ENCODE peak calls at places on chromosomes 13 and 19, in six cellular contexts. One of them, this sample, is unnamed.

GRCh38 chr19:11159598-11160001 is 4.0 kb upstream of the SPC24 start:
- DNase-seq in T-cell: no peak
- DNase-seq in SK-MEL-5: no peak
- DNase-seq in amniotic epithelial cell: peak
- DNase-seq in activated CD8-positive, alpha-beta memory T cell treated with anti-CD3 and anti-CD28 coated beads for 4 hours: no peak
- DNase-seq in left ventricle myocardium inferior: no peak
- DNase-seq in this sample: no peak

GRCh38 chr19:47609885-47610545 is 1.1 kb downstream of the BICRA start:
- DNase-seq in T-cell: peak
- DNase-seq in SK-MEL-5: no peak
- DNase-seq in amniotic epithelial cell: peak
- DNase-seq in activated CD8-positive, alpha-beta memory T cell treated with anti-CD3 and anti-CD28 coated beads for 4 hours: no peak
- DNase-seq in left ventricle myocardium inferior: peak
- DNase-seq in this sample: no peak

GRCh38 chr19:47228168-47228936 is 2.6 kb downstream of the BBC3 start:
- DNase-seq in T-cell: no peak
- DNase-seq in SK-MEL-5: peak
- DNase-seq in amniotic epithelial cell: no peak
- DNase-seq in activated CD8-positive, alpha-beta memory T cell treated with anti-CD3 and anti-CD28 coated beads for 4 hours: no peak
- DNase-seq in left ventricle myocardium inferior: peak
- DNase-seq in this sample: no peak

GRCh38 chr13:113758651-113759524 is at the start of gene TMEM255B:
- DNase-seq in T-cell: peak
- DNase-seq in SK-MEL-5: peak
- DNase-seq in amniotic epithelial cell: peak
- DNase-seq in activated CD8-positive, alpha-beta memory T cell treated with anti-CD3 and anti-CD28 coated beads for 4 hours: peak
- DNase-seq in left ventricle myocardium inferior: peak
- DNase-seq in this sample: no peak

GRCh38 chr19:28502879-28503734 is 709.8 kb downstream of the UQCRFS1 start:
- DNase-seq in T-cell: no peak
- DNase-seq in SK-MEL-5: no peak
- DNase-seq in amniotic epithelial cell: no peak
- DNase-seq in activated CD8-positive, alpha-beta memory T cell treated with anti-CD3 and anti-CD28 coated beads for 4 hours: no peak
- DNase-seq in left ventricle myocardium inferior: no peak
- DNase-seq in this sample: no peak

GRCh38 chr19:37304190-37304883 is 66.6 kb upstream of the ZNF527 start:
- DNase-seq in T-cell: no peak
- DNase-seq in SK-MEL-5: no peak
- DNase-seq in amniotic epithelial cell: no peak
- DNase-seq in activated CD8-positive, alpha-beta memory T cell treated with anti-CD3 and anti-CD28 coated beads for 4 hours: no peak
- DNase-seq in left ventricle myocardium inferior: peak
- DNase-seq in this sample: no peak

GRCh38 chr13:42722883-42723539 is 58.4 kb upstream of the FAM216B start:
- DNase-seq in T-cell: no peak
- DNase-seq in SK-MEL-5: no peak
- DNase-seq in amniotic epithelial cell: no peak
- DNase-seq in activated CD8-positive, alpha-beta memory T cell treated with anti-CD3 and anti-CD28 coated beads for 4 hours: no peak
- DNase-seq in left ventricle myocardium inferior: no peak
- DNase-seq in this sample: no peak

GRCh38 chr19:51380379-51380778 is 7.4 kb downstream of the LIM2 start:
- DNase-seq in T-cell: no peak
- DNase-seq in SK-MEL-5: no peak
- DNase-seq in amniotic epithelial cell: no peak
- DNase-seq in activated CD8-positive, alpha-beta memory T cell treated with anti-CD3 and anti-CD28 coated beads for 4 hours: no peak
- DNase-seq in left ventricle myocardium inferior: no peak
- DNase-seq in this sample: no peak

GRCh38 chr13:20425819-20426219 is 99.8 kb downstream of the CRYL1 start:
- DNase-seq in T-cell: no peak
- DNase-seq in SK-MEL-5: no peak
- DNase-seq in amniotic epithelial cell: no peak
- DNase-seq in activated CD8-positive, alpha-beta memory T cell treated with anti-CD3 and anti-CD28 coated beads for 4 hours: no peak
- DNase-seq in left ventricle myocardium inferior: no peak
- DNase-seq in this sample: no peak

GRCh38 chr13:23752111-23753001 is 136.8 kb downstream of the MIPEP start:
- DNase-seq in T-cell: no peak
- DNase-seq in SK-MEL-5: no peak
- DNase-seq in amniotic epithelial cell: no peak
- DNase-seq in activated CD8-positive, alpha-beta memory T cell treated with anti-CD3 and anti-CD28 coated beads for 4 hours: no peak
- DNase-seq in left ventricle myocardium inferior: no peak
- DNase-seq in this sample: no peak

GRCh38 chr19:43674630-43674982 is 4.6 kb upstream of the PLAUR start:
- DNase-seq in T-cell: no peak
- DNase-seq in SK-MEL-5: no peak
- DNase-seq in amniotic epithelial cell: peak
- DNase-seq in activated CD8-positive, alpha-beta memory T cell treated with anti-CD3 and anti-CD28 coated beads for 4 hours: no peak
- DNase-seq in left ventricle myocardium inferior: no peak
- DNase-seq in this sample: no peak

GRCh38 chr19:55158848-55159793 is 1.6 kb upstream of the TNNI3 start:
- DNase-seq in T-cell: no peak
- DNase-seq in SK-MEL-5: no peak
- DNase-seq in amniotic epithelial cell: peak
- DNase-seq in activated CD8-positive, alpha-beta memory T cell treated with anti-CD3 and anti-CD28 coated beads for 4 hours: no peak
- DNase-seq in left ventricle myocardium inferior: peak
- DNase-seq in this sample: no peak

GRCh38 chr19:3162418-3163229 is 15.9 kb upstream of the S1PR4 start:
- DNase-seq in T-cell: no peak
- DNase-seq in SK-MEL-5: peak
- DNase-seq in amniotic epithelial cell: peak
- DNase-seq in activated CD8-positive, alpha-beta memory T cell treated with anti-CD3 and anti-CD28 coated beads for 4 hours: no peak
- DNase-seq in left ventricle myocardium inferior: no peak
- DNase-seq in this sample: no peak

GRCh38 chr19:2983351-2984195 is 6.2 kb downstream of the TLE6 start:
- DNase-seq in T-cell: no peak
- DNase-seq in SK-MEL-5: no peak
- DNase-seq in amniotic epithelial cell: peak
- DNase-seq in activated CD8-positive, alpha-beta memory T cell treated with anti-CD3 and anti-CD28 coated beads for 4 hours: no peak
- DNase-seq in left ventricle myocardium inferior: peak
- DNase-seq in this sample: peak

GRCh38 chr13:112713517-112714253 is 23.8 kb downstream of the ATP11A start:
- DNase-seq in T-cell: no peak
- DNase-seq in SK-MEL-5: no peak
- DNase-seq in amniotic epithelial cell: peak
- DNase-seq in activated CD8-positive, alpha-beta memory T cell treated with anti-CD3 and anti-CD28 coated beads for 4 hours: no peak
- DNase-seq in left ventricle myocardium inferior: no peak
- DNase-seq in this sample: no peak

GRCh38 chr19:41597600-41598041 is 21.7 kb downstream of the CEACAM21 start:
- DNase-seq in T-cell: peak
- DNase-seq in SK-MEL-5: peak
- DNase-seq in amniotic epithelial cell: peak
- DNase-seq in activated CD8-positive, alpha-beta memory T cell treated with anti-CD3 and anti-CD28 coated beads for 4 hours: peak
- DNase-seq in left ventricle myocardium inferior: peak
- DNase-seq in this sample: peak

GRCh38 chr13:38045278-38046048 is 175.9 kb upstream of the TRPC4 start:
- DNase-seq in T-cell: no peak
- DNase-seq in SK-MEL-5: peak
- DNase-seq in amniotic epithelial cell: peak
- DNase-seq in activated CD8-positive, alpha-beta memory T cell treated with anti-CD3 and anti-CD28 coated beads for 4 hours: no peak
- DNase-seq in left ventricle myocardium inferior: no peak
- DNase-seq in this sample: no peak

GRCh38 chr13:46577656-46578589 is 25.0 kb downstream of the LRCH1 start:
- DNase-seq in T-cell: no peak
- DNase-seq in SK-MEL-5: peak
- DNase-seq in amniotic epithelial cell: no peak
- DNase-seq in activated CD8-positive, alpha-beta memory T cell treated with anti-CD3 and anti-CD28 coated beads for 4 hours: no peak
- DNase-seq in left ventricle myocardium inferior: no peak
- DNase-seq in this sample: no peak

GRCh38 chr19:41355802-41356201 is 2.1 kb upstream of the TGFB1 start:
- DNase-seq in T-cell: no peak
- DNase-seq in SK-MEL-5: no peak
- DNase-seq in amniotic epithelial cell: no peak
- DNase-seq in activated CD8-positive, alpha-beta memory T cell treated with anti-CD3 and anti-CD28 coated beads for 4 hours: no peak
- DNase-seq in left ventricle myocardium inferior: peak
- DNase-seq in this sample: no peak

GRCh38 chr19:30799854-30800755 is 427.9 kb downstream of the ZNF536 start:
- DNase-seq in T-cell: no peak
- DNase-seq in SK-MEL-5: peak
- DNase-seq in amniotic epithelial cell: no peak
- DNase-seq in activated CD8-positive, alpha-beta memory T cell treated with anti-CD3 and anti-CD28 coated beads for 4 hours: no peak
- DNase-seq in left ventricle myocardium inferior: peak
- DNase-seq in this sample: no peak

GRCh38 chr19:49624967-49625910 is 14.7 kb downstream of the RRAS start:
- DNase-seq in T-cell: no peak
- DNase-seq in SK-MEL-5: no peak
- DNase-seq in amniotic epithelial cell: no peak
- DNase-seq in activated CD8-positive, alpha-beta memory T cell treated with anti-CD3 and anti-CD28 coated beads for 4 hours: no peak
- DNase-seq in left ventricle myocardium inferior: no peak
- DNase-seq in this sample: no peak

GRCh38 chr19:38061294-38061693 is 154.3 kb downstream of the SIPA1L3 start:
- DNase-seq in T-cell: no peak
- DNase-seq in SK-MEL-5: no peak
- DNase-seq in amniotic epithelial cell: peak
- DNase-seq in activated CD8-positive, alpha-beta memory T cell treated with anti-CD3 and anti-CD28 coated beads for 4 hours: no peak
- DNase-seq in left ventricle myocardium inferior: no peak
- DNase-seq in this sample: peak

GRCh38 chr19:2578391-2578826 is 102.5 kb downstream of the GADD45B start:
- DNase-seq in T-cell: no peak
- DNase-seq in SK-MEL-5: no peak
- DNase-seq in amniotic epithelial cell: peak
- DNase-seq in activated CD8-positive, alpha-beta memory T cell treated with anti-CD3 and anti-CD28 coated beads for 4 hours: no peak
- DNase-seq in left ventricle myocardium inferior: peak
- DNase-seq in this sample: peak

GRCh38 chr19:46863818-46864629 is 3.2 kb downstream of the ARHGAP35 start:
- DNase-seq in T-cell: no peak
- DNase-seq in SK-MEL-5: no peak
- DNase-seq in amniotic epithelial cell: peak
- DNase-seq in activated CD8-positive, alpha-beta memory T cell treated with anti-CD3 and anti-CD28 coated beads for 4 hours: no peak
- DNase-seq in left ventricle myocardium inferior: no peak
- DNase-seq in this sample: peak

GRCh38 chr19:49490287-49491029 is 3.0 kb downstream of the RPL13A start:
- DNase-seq in T-cell: no peak
- DNase-seq in SK-MEL-5: no peak
- DNase-seq in amniotic epithelial cell: no peak
- DNase-seq in activated CD8-positive, alpha-beta memory T cell treated with anti-CD3 and anti-CD28 coated beads for 4 hours: no peak
- DNase-seq in left ventricle myocardium inferior: no peak
- DNase-seq in this sample: no peak

GRCh38 chr13:20492641-20493040 is 33.0 kb downstream of the CRYL1 start:
- DNase-seq in T-cell: peak
- DNase-seq in SK-MEL-5: peak
- DNase-seq in amniotic epithelial cell: peak
- DNase-seq in activated CD8-positive, alpha-beta memory T cell treated with anti-CD3 and anti-CD28 coated beads for 4 hours: no peak
- DNase-seq in left ventricle myocardium inferior: no peak
- DNase-seq in this sample: no peak

GRCh38 chr13:105814902-105815250 is 720.6 kb downstream of the EFNB2 start:
- DNase-seq in T-cell: no peak
- DNase-seq in SK-MEL-5: no peak
- DNase-seq in amniotic epithelial cell: no peak
- DNase-seq in activated CD8-positive, alpha-beta memory T cell treated with anti-CD3 and anti-CD28 coated beads for 4 hours: no peak
- DNase-seq in left ventricle myocardium inferior: no peak
- DNase-seq in this sample: no peak

GRCh38 chr13:39961036-39961435 is 305.6 kb downstream of the COG6 start:
- DNase-seq in T-cell: no peak
- DNase-seq in SK-MEL-5: peak
- DNase-seq in amniotic epithelial cell: no peak
- DNase-seq in activated CD8-positive, alpha-beta memory T cell treated with anti-CD3 and anti-CD28 coated beads for 4 hours: no peak
- DNase-seq in left ventricle myocardium inferior: no peak
- DNase-seq in this sample: no peak

GRCh38 chr13:86000546-86000945 is 201.3 kb upstream of the SLITRK6 start:
- DNase-seq in T-cell: no peak
- DNase-seq in SK-MEL-5: no peak
- DNase-seq in amniotic epithelial cell: no peak
- DNase-seq in activated CD8-positive, alpha-beta memory T cell treated with anti-CD3 and anti-CD28 coated beads for 4 hours: no peak
- DNase-seq in left ventricle myocardium inferior: no peak
- DNase-seq in this sample: no peak

GRCh38 chr19:14400913-14401312 is 18.2 kb downstream of the DDX39A start:
- DNase-seq in T-cell: no peak
- DNase-seq in SK-MEL-5: no peak
- DNase-seq in amniotic epithelial cell: no peak
- DNase-seq in activated CD8-positive, alpha-beta memory T cell treated with anti-CD3 and anti-CD28 coated beads for 4 hours: no peak
- DNase-seq in left ventricle myocardium inferior: no peak
- DNase-seq in this sample: no peak

GRCh38 chr19:52527954-52528326 is 472 bp downstream of the ZNF808 start:
- DNase-seq in T-cell: no peak
- DNase-seq in SK-MEL-5: no peak
- DNase-seq in amniotic epithelial cell: peak
- DNase-seq in activated CD8-positive, alpha-beta memory T cell treated with anti-CD3 and anti-CD28 coated beads for 4 hours: no peak
- DNase-seq in left ventricle myocardium inferior: no peak
- DNase-seq in this sample: no peak

GRCh38 chr19:53461866-53462265 is 5.7 kb upstream of the ZNF813 start:
- DNase-seq in T-cell: no peak
- DNase-seq in SK-MEL-5: no peak
- DNase-seq in amniotic epithelial cell: no peak
- DNase-seq in activated CD8-positive, alpha-beta memory T cell treated with anti-CD3 and anti-CD28 coated beads for 4 hours: no peak
- DNase-seq in left ventricle myocardium inferior: no peak
- DNase-seq in this sample: no peak

GRCh38 chr19:40512473-40513344 is 45.9 kb downstream of the SPTBN4 start:
- DNase-seq in T-cell: no peak
- DNase-seq in SK-MEL-5: no peak
- DNase-seq in amniotic epithelial cell: peak
- DNase-seq in activated CD8-positive, alpha-beta memory T cell treated with anti-CD3 and anti-CD28 coated beads for 4 hours: no peak
- DNase-seq in left ventricle myocardium inferior: no peak
- DNase-seq in this sample: no peak

GRCh38 chr13:20847298-20847697 is 55.2 kb downstream of the XPO4 start:
- DNase-seq in T-cell: no peak
- DNase-seq in SK-MEL-5: peak
- DNase-seq in amniotic epithelial cell: peak
- DNase-seq in activated CD8-positive, alpha-beta memory T cell treated with anti-CD3 and anti-CD28 coated beads for 4 hours: no peak
- DNase-seq in left ventricle myocardium inferior: no peak
- DNase-seq in this sample: no peak

GRCh38 chr19:47013041-47013517 is 6.6 kb upstream of the NPAS1 start:
- DNase-seq in T-cell: no peak
- DNase-seq in SK-MEL-5: peak
- DNase-seq in amniotic epithelial cell: peak
- DNase-seq in activated CD8-positive, alpha-beta memory T cell treated with anti-CD3 and anti-CD28 coated beads for 4 hours: peak
- DNase-seq in left ventricle myocardium inferior: peak
- DNase-seq in this sample: peak

GRCh38 chr13:113121928-113122420 is 625 bp upstream of the F10 start:
- DNase-seq in T-cell: no peak
- DNase-seq in SK-MEL-5: no peak
- DNase-seq in amniotic epithelial cell: no peak
- DNase-seq in activated CD8-positive, alpha-beta memory T cell treated with anti-CD3 and anti-CD28 coated beads for 4 hours: no peak
- DNase-seq in left ventricle myocardium inferior: no peak
- DNase-seq in this sample: no peak

GRCh38 chr19:43779820-43780219 is 953 bp downstream of the KCNN4 start:
- DNase-seq in T-cell: no peak
- DNase-seq in SK-MEL-5: no peak
- DNase-seq in amniotic epithelial cell: no peak
- DNase-seq in activated CD8-positive, alpha-beta memory T cell treated with anti-CD3 and anti-CD28 coated beads for 4 hours: no peak
- DNase-seq in left ventricle myocardium inferior: no peak
- DNase-seq in this sample: no peak

GRCh38 chr13:102856603-102857002 is 10.8 kb downstream of the ERCC5 start:
- DNase-seq in T-cell: no peak
- DNase-seq in SK-MEL-5: no peak
- DNase-seq in amniotic epithelial cell: peak
- DNase-seq in activated CD8-positive, alpha-beta memory T cell treated with anti-CD3 and anti-CD28 coated beads for 4 hours: no peak
- DNase-seq in left ventricle myocardium inferior: peak
- DNase-seq in this sample: no peak